ENCODE peak calls at places on chromosomes 7 and 10, in five cellular contexts. Q, X, R, U and O are unnamed samples.

GRCh38 chr7:50733552-50733951 is 49.1 kb downstream of the GRB10 start:
- DNase-seq in Q (no peak), X (no peak), R (no peak), U (peak), O (no peak)

GRCh38 chr10:84424731-84425165 is 96.4 kb downstream of the CCSER2 start:
- DNase-seq in Q (peak), X (peak), R (peak), U (peak), O (no peak)

GRCh38 chr7:8213381-8213780 is 48.6 kb downstream of the ICA1 start:
- DNase-seq in Q (no peak), X (no peak), R (no peak), U (no peak), O (no peak)

GRCh38 chr7:108030536-108030935 is 27.6 kb upstream of the LAMB1 start:
- DNase-seq in Q (no peak), X (no peak), R (no peak), U (peak), O (no peak)

GRCh38 chr7:94823952-94824351 is 83.4 kb upstream of the PPP1R9A start:
- DNase-seq in Q (peak), X (no peak), R (peak), U (peak), O (no peak)

GRCh38 chr10:24820616-24821015 is 96.9 kb upstream of the ARHGAP21 start:
- DNase-seq in Q (no peak), X (no peak), R (no peak), U (peak), O (no peak)

GRCh38 chr7:64758151-64758550 is 36.1 kb upstream of the ZNF138 start:
- DNase-seq in Q (no peak), X (no peak), R (no peak), U (no peak), O (no peak)

GRCh38 chr10:62805139-62806092 is 896 bp downstream of the ADO start:
- DNase-seq in Q (peak), X (peak), R (no peak), U (peak), O (peak)

GRCh38 chr7:51732951-51733350 is 416.3 kb upstream of the COBL start:
- DNase-seq in Q (no peak), X (no peak), R (no peak), U (no peak), O (no peak)

GRCh38 chr7:121372376-121373024 is 23.6 kb downstream of the FAM3C start:
- DNase-seq in Q (no peak), X (no peak), R (no peak), U (no peak), O (no peak)

GRCh38 chr10:119786117-119786769 is 60.4 kb downstream of the INPP5F start:
- DNase-seq in Q (peak), X (no peak), R (no peak), U (no peak), O (peak)